ENCODE peak calls at places on chromosome 20, in six cellular contexts. G is adrenal gland, N is IMR-90, E is right lobe of liver, Z is gastrocnemius medialis, R is lower leg skin. U is an unnamed sample.

GRCh38 chr20:48791666-48792071 is 36.1 kb downstream of the PREX1 start:
- DNase-seq in E (peak; percentile 71), Z (no peak), N (peak; percentile 32), R (no peak), G (no peak), U (no peak)

GRCh38 chr20:62056377-62056776 is 9.3 kb downstream of the TAF4 start:
- DNase-seq in N (no peak), E (no peak), R (no peak), Z (no peak), G (no peak), U (no peak)

GRCh38 chr20:59814835-59815340 is 118.5 kb downstream of the SYCP2 start:
- DNase-seq in E (no peak), Z (no peak), N (no peak), R (no peak), G (no peak), U (no peak)

GRCh38 chr20:38245753-38246152 is 14.8 kb downstream of the KIAA1755 start:
- DNase-seq in Z (peak; percentile 60), R (peak; percentile 31), G (peak; percentile 13), E (no peak), N (no peak), U (no peak)

GRCh38 chr20:22402990-22403859 is 181.1 kb downstream of the FOXA2 start:
- DNase-seq in E (no peak), N (no peak), Z (no peak), R (no peak), G (no peak), U (no peak)

GRCh38 chr20:63089051-63089907 is 82.5 kb upstream of the BHLHE23 start:
- DNase-seq in G (no peak), Z (peak; percentile 9), N (no peak), E (peak; percentile 42), R (no peak), U (no peak)

GRCh38 chr20:13105864-13106457 is 97.2 kb downstream of the SPTLC3 start:
- DNase-seq in G (peak; percentile 7), N (peak; percentile 38), R (no peak), E (no peak), Z (no peak), U (peak; percentile 32)

GRCh38 chr20:7346562-7346961 is 579.1 kb downstream of the BMP2 start:
- DNase-seq in G (no peak), Z (no peak), E (no peak), R (no peak), N (no peak), U (no peak)

GRCh38 chr20:23880426-23880825 is 878 bp upstream of the CST5 start:
- DNase-seq in E (no peak), R (no peak), Z (no peak), N (peak; percentile 3), G (no peak), U (no peak)

GRCh38 chr20:40991181-40991889 is 37.3 kb upstream of the TOP1 start:
- DNase-seq in R (no peak), Z (peak; percentile 36), N (no peak), E (no peak), G (peak; percentile 44), U (no peak)

GRCh38 chr20:46568570-46569129 is 18.2 kb upstream of the OCSTAMP start:
- DNase-seq in G (peak; percentile 97), R (peak; percentile 60), N (peak; percentile 72), E (no peak), Z (peak; percentile 58), U (peak; percentile 28)

GRCh38 chr20:39893013-39893685 is 795.9 kb downstream of the MAFB start:
- DNase-seq in G (no peak), N (peak; percentile 91), Z (no peak), E (no peak), R (no peak), U (no peak)

GRCh38 chr20:45445805-45446562 is 23.6 kb upstream of the WFDC2 start:
- DNase-seq in Z (no peak), N (no peak), R (no peak), G (no peak), E (no peak), U (peak; percentile 37)

GRCh38 chr20:43040427-43040826 is 149.3 kb downstream of the PTPRT start:
- DNase-seq in Z (no peak), R (no peak), N (no peak), E (no peak), G (no peak), U (peak; percentile 2)

GRCh38 chr20:38222231-38222922 is 38.2 kb downstream of the KIAA1755 start:
- DNase-seq in N (peak; percentile 48), E (peak; percentile 67), Z (peak; percentile 43), G (peak; percentile 70), R (peak; percentile 46), U (peak; percentile 61)

GRCh38 chr20:12173333-12173732 is 255.6 kb downstream of the BTBD3 start:
- DNase-seq in G (no peak), E (no peak), N (peak; percentile 5), Z (no peak), R (no peak), U (no peak)

GRCh38 chr20:35729836-35730582 is 12.1 kb downstream of the RBM39 start:
- DNase-seq in E (no peak), N (no peak), G (no peak), Z (no peak), R (no peak), U (no peak)

GRCh38 chr20:48294196-48294595 is 508.9 kb upstream of the SULF2 start:
- DNase-seq in Z (no peak), E (no peak), N (peak; percentile 39), G (no peak), R (no peak), U (no peak)

GRCh38 chr20:54131675-54132611 is 41.8 kb downstream of the CYP24A1 start:
- DNase-seq in R (no peak), G (no peak), N (no peak), E (no peak), Z (no peak), U (no peak)

GRCh38 chr20:54129350-54129749 is 44.4 kb downstream of the CYP24A1 start:
- DNase-seq in G (no peak), E (no peak), N (no peak), Z (no peak), R (no peak), U (no peak)

GRCh38 chr20:54133434-54134427 is 40.1 kb downstream of the CYP24A1 start:
- DNase-seq in N (peak; percentile 44), G (no peak), R (no peak), E (no peak), Z (no peak), U (no peak)

GRCh38 chr20:54134445-54135220 is 39.2 kb downstream of the CYP24A1 start:
- DNase-seq in E (no peak), Z (no peak), R (no peak), N (peak; percentile 82), G (no peak), U (no peak)

GRCh38 chr20:54132612-54133433 is 41.0 kb downstream of the CYP24A1 start:
- DNase-seq in E (no peak), G (peak; percentile 39), N (peak; percentile 98), R (peak; percentile 73), Z (peak; percentile 52), U (no peak)
- TF ChIP-seq POLR2A in E (no peak), G (no peak), N (no peak), R (no peak), Z (no peak), U (no peak)

DNA sequence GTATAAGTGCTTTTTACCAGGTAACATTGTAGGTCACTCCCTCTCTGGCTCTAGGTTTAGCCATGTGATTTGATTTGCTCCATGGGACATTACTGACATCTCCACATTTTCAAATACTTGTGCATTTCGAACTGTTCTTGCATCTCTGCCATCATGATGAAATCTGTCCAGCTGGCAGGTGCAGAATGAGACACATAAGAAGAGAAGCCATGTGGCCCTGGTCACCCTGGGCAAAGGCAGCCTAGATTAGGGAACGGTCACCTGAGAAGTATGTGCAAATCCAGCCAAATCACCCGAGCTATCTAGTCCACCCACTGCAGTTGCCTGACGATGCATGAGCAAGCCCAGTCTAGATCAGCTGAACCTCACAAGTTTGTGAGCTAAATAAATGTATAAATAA is 115.4 kb downstream of the PAK5 start:
- DNase-seq in E (no peak), G (no peak), Z (no peak), N (no peak), R (no peak), U (no peak)
- TF ChIP-seq POLR2A in E (no peak), G (no peak), Z (no peak), N (no peak), R (no peak), U (no peak)

DNA sequence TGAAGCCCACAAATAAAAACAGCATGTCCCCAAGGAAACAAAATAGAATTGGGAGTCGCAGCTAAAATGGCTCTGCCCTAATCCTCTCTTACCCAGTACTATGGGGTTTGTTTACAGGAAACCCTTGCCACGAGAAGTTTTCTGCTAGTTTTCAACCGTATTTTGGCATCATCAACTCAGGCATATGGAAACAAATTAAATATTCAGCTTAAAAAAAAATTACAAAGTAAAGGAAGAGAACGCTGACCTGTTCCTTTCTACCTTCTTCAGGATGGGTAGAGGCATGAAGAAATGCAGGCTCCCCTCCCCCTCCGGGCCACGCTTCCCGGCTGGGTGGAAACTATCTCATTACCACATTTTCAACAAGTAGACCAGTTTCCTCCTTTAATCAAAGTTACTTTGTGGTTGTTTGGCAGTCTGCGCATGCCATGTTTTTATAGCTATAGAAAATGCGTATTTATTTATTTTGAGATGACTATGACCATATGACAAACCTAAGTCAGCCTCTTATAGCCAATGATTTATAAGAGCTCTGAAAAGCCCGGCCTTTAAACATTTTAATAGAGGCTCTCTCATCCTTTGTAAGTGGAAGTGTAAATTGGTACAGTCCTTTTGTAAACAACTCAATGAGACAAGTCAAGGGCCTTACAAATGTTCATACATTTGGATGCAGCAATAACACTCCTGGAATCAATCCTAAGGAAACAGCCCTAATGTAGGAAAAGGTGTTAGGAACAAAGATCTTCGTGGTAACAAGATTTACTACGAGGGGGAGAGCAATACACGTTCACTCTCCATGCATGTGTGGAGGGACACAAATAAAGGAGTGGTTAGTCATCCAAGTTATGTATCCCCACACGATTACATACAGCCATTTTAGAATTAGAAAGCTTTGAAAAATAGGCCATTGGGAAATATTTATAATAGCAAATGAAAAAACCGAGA is 16.1 kb upstream of the ZNF217 start:
- DNase-seq in G (peak; percentile 45), R (no peak), E (peak; percentile 64), Z (no peak), N (peak; percentile 63), U (peak; percentile 73)
- TF ChIP-seq POLR2A in G (no peak), R (no peak), E (no peak), Z (no peak), N (no peak), U (peak; percentile 62)

DNA sequence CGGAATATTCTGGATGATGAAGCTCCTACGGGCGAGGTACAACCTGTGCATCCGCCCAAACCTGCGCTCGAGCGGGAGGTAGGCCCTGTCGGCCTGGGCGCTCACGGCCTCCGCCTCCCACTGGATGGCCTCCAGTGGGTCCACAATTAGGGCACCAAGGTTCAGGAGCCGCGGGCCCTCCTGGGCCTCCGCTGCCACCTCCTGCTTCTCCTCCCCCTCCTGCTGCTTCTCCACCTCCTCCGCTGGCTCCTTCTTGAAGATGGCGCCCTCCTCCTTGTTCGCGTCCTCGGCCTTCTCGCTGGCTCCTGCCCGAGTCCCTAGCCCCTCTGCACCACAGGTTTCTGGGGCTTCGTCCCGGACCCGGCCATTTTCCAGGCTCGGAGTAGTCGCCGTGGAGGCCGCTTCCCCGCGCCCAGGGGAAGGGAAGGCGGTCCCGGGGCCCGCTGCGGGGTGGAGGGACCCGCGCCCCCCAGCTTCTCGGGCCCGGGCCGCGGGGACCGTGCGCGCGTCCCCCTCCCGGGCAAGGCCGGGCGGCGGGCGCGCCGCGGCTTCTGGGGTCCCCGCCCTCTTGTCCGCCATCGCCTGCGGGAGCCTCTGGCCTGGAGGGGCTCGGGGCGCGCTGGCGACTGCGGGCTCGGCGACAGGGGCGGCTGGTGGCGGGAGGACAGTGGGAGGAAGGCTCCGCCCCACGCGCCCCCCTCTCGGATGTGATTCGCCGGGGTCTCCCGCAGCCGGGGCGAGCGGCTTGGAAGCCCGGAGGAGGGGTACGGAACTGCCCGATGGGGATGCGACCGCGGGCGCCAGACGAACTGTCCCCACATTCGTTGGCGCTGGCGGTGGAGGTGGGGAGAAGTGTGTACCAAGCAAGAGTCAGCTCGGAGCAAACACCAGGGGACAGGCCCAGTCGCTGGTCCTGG is 17.6 kb downstream of the PLAGL2 start:
- DNase-seq in N (peak; percentile 11), E (peak; percentile 62), G (peak; percentile 46), R (no peak), Z (no peak), U (peak; percentile 49)
- TF ChIP-seq POLR2A in N (no peak), E (no peak), G (no peak), R (no peak), Z (peak; percentile 3), U (no peak)